ENCODE peak calls at places on chromosomes 16 and 17, in five cellular contexts. K, E, G, N and I are unnamed samples.

GRCh38 chr16:82859638-82860037 is 232.9 kb downstream of the CDH13 start:
- DNase-seq in K (no peak), E (no peak), G (no peak), N (no peak), I (no peak)

GRCh38 chr16:78485188-78485898 is 385.9 kb downstream of the WWOX start:
- DNase-seq in K (no peak), E (no peak), G (no peak), N (no peak), I (no peak)

GRCh38 chr17:44947461-44948314 is at the start of gene KIF18B:
- DNase-seq in K (peak; percentile 94), E (peak; percentile 90), G (peak; percentile 78), N (peak; percentile 69), I (peak; percentile 94)

GRCh38 chr17:64024781-64025731 is 4.6 kb upstream of the ICAM2 start:
- DNase-seq in K (no peak), E (no peak), G (no peak), N (no peak), I (no peak)

GRCh38 chr17:78142113-78142861 is 3.9 kb upstream of the C17orf99 start:
- DNase-seq in K (no peak), E (no peak), G (no peak), N (no peak), I (no peak)

GRCh38 chr17:80622170-80622466 is 77.5 kb downstream of the RPTOR start:
- DNase-seq in K (no peak), E (no peak), G (no peak), N (no peak), I (no peak)

GRCh38 chr17:28747046-28747691 is 3.4 kb downstream of the TRAF4 start:
- DNase-seq in K (no peak), E (no peak), G (peak; percentile 75), N (no peak), I (no peak)

GRCh38 chr16:2532494-2533141 is 1.4 kb upstream of the CEMP1 start:
- DNase-seq in K (no peak), E (no peak), G (peak; percentile 46), N (no peak), I (no peak)

GRCh38 chr17:16924701-16925440 is 47.0 kb downstream of the TNFRSF13B start:
- DNase-seq in K (no peak), E (no peak), G (no peak), N (no peak), I (no peak)